ENCODE peak calls at places on chromosomes 5 and 9, in seven cellular contexts. O is A549, M is K562, E is H1, W is GM12878, P is HepG2, F is IMR-90. C is an unnamed sample.

GRCh38 chr9:20558609-20559016 is 63.7 kb downstream of the MLLT3 start:
- DNase-seq in O (peak), M (no peak), E (no peak), W (no peak), P (no peak), F (peak), C (no peak)

GRCh38 chr9:70135176-70135575 is 91.5 kb downstream of the MAMDC2 start:
- DNase-seq in O (no peak), M (no peak), E (no peak), W (no peak), P (no peak), F (no peak), C (no peak)

GRCh38 chr5:152864993-152865392 is 459.9 kb upstream of the NMUR2 start:
- DNase-seq in O (no peak), M (no peak), E (no peak), W (no peak), P (no peak), F (no peak), C (no peak)

GRCh38 chr5:179805070-179805528 is 1.6 kb downstream of the MGAT4B start:
- DNase-seq in O (no peak), M (no peak), E (no peak), W (no peak), P (no peak), F (no peak), C (no peak)

GRCh38 chr5:132559661-132560060 is 2.9 kb downstream of the RAD50 start:
- DNase-seq in O (no peak), M (no peak), E (no peak), W (no peak), P (no peak), F (no peak), C (no peak)

GRCh38 chr5:15483348-15484090 is 16.5 kb upstream of the FBXL7 start:
- DNase-seq in O (no peak), M (no peak), E (no peak), W (no peak), P (no peak), F (peak), C (no peak)

GRCh38 chr5:35963381-35963843 is 25.0 kb upstream of the CAPSL start:
- DNase-seq in O (no peak), M (peak), E (peak), W (no peak), P (no peak), F (peak), C (no peak)

GRCh38 chr9:34084562-34084961 is 35.9 kb upstream of the UBAP2 start:
- DNase-seq in O (no peak), M (no peak), E (no peak), W (no peak), P (no peak), F (no peak), C (no peak)

DNA sequence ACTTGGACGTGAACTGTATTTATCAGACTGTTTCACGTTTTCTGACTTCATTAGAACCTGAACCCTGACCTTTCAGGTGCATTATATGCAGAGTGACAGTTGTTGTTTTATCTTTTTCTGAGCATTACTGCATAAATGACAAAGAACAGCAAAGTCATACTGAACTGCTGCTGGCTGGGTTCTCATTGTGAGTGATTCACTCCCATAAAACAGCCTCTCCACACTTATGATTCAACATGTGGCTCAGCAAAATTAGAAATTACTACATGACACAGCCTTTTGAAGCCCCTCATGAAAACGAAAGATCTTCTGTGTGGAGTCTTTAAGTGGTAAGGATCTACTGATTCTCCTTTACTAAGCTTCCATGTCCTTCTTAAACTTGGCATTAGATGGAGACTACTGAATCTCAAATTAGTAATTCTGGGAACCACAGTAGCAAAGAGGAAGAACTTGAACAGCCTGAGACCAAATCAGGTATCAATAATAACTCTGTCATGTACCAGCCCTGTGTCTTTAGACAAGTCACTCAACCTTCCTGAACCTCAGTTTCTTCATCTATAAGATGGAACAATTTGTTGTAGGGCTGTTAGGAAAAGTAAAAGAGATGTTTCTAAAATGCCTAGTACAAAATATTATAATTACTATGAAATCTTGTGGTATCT is 172.3 kb upstream of the GNA14 start:
- DNase-seq in O (peak), M (peak), E (no peak), W (no peak), P (no peak), F (peak), C (no peak)
- TF ChIP-seq CEBPB in O (no peak), M (no peak), E (no peak), W (no peak), P (no peak), F (no peak), C (no peak)

GRCh38 chr9:134642385-134643181 is 980 bp downstream of the COL5A1 start:
- DNase-seq in O (peak), M (no peak), E (peak), W (no peak), P (no peak), F (peak), C (no peak)
- TF ChIP-seq POLR2A in O (no peak), M (no peak), E (no peak), W (no peak), P (no peak), F (peak), C (no peak)

GRCh38 chr9:76692448-76693129 is 71.6 kb upstream of the PCA3 start:
- DNase-seq in O (no peak), M (no peak), E (peak), W (no peak), P (no peak), F (no peak), C (no peak)

GRCh38 chr9:76688471-76689238 is 75.6 kb upstream of the PCA3 start:
- DNase-seq in O (no peak), M (no peak), E (no peak), W (no peak), P (peak), F (no peak), C (no peak)

GRCh38 chr9:76687861-76688374 is 76.3 kb upstream of the PCA3 start:
- DNase-seq in O (no peak), M (no peak), E (peak), W (no peak), P (no peak), F (peak), C (peak)

GRCh38 chr9:76690575-76691370 is 73.5 kb upstream of the PCA3 start:
- DNase-seq in O (no peak), M (no peak), E (peak), W (no peak), P (no peak), F (no peak), C (no peak)

DNA sequence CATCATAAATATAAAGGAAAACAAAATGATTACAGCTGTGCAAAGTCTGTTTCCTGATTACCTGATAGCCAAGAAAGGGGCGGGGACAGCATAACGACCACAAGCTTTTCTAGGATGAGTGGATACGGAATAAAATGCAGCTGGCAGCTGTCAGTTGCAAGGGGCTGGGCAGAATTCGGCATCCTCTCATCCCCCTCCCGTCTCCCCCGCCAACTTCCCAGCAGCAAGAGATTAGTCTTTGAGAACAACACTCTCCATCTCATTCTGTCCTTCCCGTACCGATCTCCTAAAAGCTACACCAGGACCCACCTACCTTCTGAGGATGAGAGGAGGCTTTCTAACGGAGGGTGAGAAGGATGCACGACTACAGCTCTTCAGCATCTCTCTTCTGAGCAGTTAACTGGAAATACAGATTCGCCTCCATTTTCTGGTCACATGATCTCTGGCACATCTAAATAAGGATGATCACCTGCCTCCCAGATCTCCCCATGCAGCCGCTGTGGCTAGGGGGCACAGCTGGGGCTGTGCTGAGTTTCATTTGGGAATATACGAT is 72.4 kb upstream of the PCA3 start:
- DNase-seq in O (no peak), M (no peak), E (peak), W (no peak), P (no peak), F (no peak), C (no peak)
- TF ChIP-seq CEBPB in O (no peak), M (no peak), E (no peak), W (no peak), P (no peak), F (no peak), C (no peak)

GRCh38 chr5:32168460-32169033 is 5.6 kb downstream of the GOLPH3 start:
- DNase-seq in O (no peak), M (no peak), E (no peak), W (no peak), P (no peak), F (no peak), C (no peak)

GRCh38 chr5:32173394-32174010 is 617 bp downstream of the GOLPH3 start:
- DNase-seq in O (peak), M (peak), E (peak), W (no peak), P (peak), F (peak), C (no peak)

GRCh38 chr5:32172908-32173393 is 1.2 kb downstream of the GOLPH3 start:
- DNase-seq in O (peak), M (no peak), E (no peak), W (no peak), P (no peak), F (no peak), C (no peak)

GRCh38 chr5:32170303-32171170 is 3.6 kb downstream of the GOLPH3 start:
- DNase-seq in O (no peak), M (no peak), E (no peak), W (no peak), P (no peak), F (peak), C (no peak)

DNA sequence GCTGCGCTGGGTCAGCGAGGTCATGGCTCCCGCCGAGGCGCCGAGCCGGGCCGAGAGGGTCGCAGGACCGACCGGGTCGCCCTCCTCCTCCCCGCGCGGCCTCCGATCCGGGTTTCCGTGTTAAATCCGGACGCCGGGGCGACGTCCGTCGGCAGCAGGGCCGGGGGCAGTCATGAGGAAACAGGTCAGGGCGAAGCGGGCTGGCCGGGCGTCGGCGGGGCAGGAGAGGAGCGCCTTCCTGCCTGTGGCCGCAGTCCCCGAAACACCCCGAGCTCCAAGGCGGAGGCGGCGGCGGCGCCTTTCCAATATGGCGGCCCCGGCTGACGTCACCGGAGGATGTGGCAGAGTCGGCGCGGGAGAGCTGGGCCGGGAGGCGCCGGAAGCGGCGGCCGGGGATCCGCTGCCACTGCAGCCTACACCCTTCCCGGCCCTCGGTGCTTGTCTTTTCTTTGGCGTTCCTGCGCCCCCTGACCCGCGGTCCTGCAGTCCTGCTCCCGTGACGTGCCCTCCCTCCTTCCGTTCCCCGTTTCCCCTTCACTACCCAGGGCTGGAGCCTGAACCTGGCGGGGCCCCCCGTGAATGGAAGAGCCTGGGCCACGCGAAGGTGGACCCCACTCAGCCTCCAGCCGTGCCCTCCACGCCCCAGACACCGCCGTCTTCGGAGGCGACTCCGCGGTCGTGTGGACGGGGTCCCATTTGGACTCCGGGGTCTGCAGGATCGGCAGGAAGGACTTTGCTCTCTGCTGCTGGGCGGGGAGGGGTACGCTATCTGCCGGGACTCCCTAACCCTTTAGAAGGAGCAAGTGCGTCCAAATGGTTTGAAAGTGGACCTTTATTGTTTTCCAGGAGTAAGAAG is at the start of gene GOLPH3:
- DNase-seq in O (peak), M (peak), E (peak), W (no peak), P (peak), F (peak), C (peak)
- TF ChIP-seq POLR2A in O (peak), M (peak), E (peak), W (peak), P (peak), F (peak), C (peak)

DNA sequence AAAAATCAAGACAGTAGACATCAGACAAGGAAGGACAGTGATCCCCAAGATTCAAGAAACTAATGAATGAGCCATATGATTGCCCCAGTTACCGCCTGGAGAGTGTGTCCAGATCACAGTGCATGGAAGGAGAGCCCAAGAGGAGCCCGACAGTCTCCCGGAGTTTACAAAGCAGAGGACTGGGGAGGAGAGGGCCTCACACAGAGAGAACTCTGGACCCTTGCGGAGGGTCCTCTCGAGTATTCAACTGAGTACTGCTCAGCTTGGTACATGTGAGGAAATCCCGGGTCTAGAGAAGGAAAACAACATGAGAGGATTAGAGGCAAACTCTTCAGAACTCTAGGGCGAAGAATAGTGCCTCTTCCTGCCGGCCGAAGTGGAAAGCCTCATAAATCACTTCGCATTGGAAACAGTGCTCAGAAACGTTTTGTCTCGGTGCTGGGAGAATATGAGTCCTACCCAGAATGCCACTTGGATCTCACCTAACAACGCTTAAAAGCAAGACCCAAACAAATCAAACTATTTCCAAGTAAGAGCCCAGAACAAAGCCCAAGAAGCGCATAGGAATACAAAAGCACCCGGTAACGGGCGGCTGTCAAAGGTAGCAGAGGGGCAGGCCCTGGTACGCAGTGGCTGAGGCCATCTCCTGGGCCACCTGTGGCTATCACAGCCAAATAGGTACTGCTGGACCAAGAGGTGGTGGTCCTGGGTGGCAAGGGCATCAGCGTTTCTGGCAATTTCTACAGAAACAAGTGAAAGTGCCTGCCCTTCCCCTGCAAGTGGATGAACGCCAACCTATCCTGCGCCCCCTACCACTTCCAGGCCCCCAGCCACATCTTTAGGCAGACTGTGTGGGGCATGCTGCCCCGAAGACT is 36.0 kb downstream of the FAM78A start:
- DNase-seq in O (no peak), M (no peak), E (no peak), W (no peak), P (peak), F (no peak), C (no peak)
- TF ChIP-seq CEBPB in O (no peak), M (no peak), E (no peak), W (no peak), P (no peak), F (no peak), C (no peak)

DNA sequence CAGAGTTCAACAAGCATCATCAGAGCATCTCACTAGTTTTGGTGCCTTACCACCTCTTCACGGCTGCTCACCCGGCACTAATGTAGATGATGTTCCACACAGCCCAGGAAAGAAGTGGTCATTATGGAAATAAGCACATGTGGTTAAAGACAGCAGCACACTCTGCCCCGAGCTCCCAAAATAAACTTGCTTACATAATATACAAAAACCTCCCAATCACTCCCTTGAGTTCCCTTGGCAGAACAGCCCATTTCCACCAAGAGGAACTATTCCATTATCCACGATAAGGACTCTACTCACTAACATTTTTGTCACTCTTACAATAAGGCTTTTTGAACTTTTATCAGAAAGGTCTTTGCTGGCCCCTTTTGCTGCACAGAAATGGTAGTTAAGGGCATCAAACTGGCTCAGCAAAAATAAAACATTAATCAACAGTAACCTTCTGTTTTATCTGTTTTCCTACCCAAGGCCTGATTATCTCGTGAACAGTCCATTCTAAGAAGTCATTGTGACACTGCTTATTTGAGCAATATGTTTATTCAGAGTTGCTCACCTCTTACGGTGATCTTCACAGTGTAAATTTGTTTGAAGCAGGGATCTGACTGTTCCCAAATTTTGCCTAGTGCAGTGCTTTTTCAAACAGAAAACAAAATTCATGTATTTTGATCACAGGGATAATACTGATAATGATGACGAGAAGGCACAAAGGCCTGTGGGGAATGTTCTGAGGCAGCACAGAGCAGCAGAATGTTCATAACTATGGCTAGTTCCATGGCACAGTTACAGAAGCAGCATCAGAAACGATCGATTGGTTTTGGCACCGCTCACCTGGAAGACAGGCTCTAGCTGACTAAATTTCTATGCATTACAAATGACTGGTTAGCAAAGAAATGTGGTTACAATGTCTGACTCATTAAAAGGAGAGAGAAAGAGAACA is 399.8 kb upstream of the PIK3R1 start:
- DNase-seq in O (no peak), M (no peak), E (no peak), W (no peak), P (peak), F (no peak), C (no peak)
- TF ChIP-seq POLR2A in O (no peak), M (no peak), E (no peak), W (no peak), P (no peak), F (no peak), C (no peak)

GRCh38 chr9:123044556-123044955 is 11.1 kb downstream of the GPR21 start:
- DNase-seq in O (no peak), M (no peak), E (no peak), W (no peak), P (no peak), F (peak), C (no peak)

GRCh38 chr9:123048748-123049147 is 15.3 kb downstream of the GPR21 start:
- DNase-seq in O (no peak), M (no peak), E (no peak), W (no peak), P (no peak), F (peak), C (no peak)

GRCh38 chr9:123046796-123047195 is 13.3 kb downstream of the GPR21 start:
- DNase-seq in O (no peak), M (no peak), E (no peak), W (no peak), P (peak), F (no peak), C (no peak)

GRCh38 chr9:123053711-123054110 is 20.2 kb downstream of the GPR21 start:
- DNase-seq in O (no peak), M (no peak), E (no peak), W (no peak), P (no peak), F (no peak), C (no peak)

DNA sequence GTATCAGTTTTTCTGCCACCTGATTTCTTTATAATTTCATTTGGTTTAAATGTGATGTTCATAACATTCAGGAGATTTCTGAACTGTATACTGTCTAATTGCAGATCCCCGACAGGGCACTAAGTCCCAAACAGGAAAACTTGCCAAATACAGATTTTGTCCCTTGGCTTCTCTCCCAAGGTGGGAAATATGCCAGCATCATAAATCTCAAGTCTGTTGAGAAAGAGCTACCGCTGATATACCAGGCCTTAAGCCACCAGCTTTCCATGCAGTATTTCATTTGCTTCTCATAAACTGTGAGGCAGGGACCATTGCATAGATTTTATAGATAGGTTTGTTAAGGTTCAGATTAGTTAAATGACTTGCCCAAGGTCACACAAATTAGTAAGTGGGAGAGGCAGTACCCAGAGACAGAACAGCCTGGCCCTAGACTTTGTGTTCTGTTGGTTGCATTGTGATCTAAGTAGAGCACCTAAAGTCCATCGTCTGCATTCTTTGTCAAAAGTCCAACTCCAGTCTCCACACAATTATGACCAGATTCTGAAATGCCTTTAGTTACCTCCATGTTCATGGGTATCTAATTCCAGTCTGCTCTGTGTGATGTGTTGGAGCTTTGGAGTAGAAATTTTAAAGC is 16.2 kb downstream of the GPR21 start:
- DNase-seq in O (no peak), M (no peak), E (no peak), W (no peak), P (peak), F (peak), C (no peak)
- TF ChIP-seq CEBPB in O (no peak), M (no peak), E (no peak), W (no peak), P (no peak), F (no peak), C (no peak)

C was measured in HCT116.